ENCODE peak calls at places on chromosomes 7 and 10, in six cellular contexts. X is HepG2, O is GM23338, F is Panc1, Y is HCT116, U is GM12878. C is an unnamed sample.

GRCh38 chr7:154892459-154892858 is 110.5 kb downstream of the PAXIP1 start:
- ATAC-seq in X (no peak), O (peak), F (no peak), Y (no peak), U (no peak), C (no peak)

GRCh38 chr7:122166708-122167107 is 22.7 kb upstream of the AASS start:
- ATAC-seq in X (no peak), O (no peak), F (no peak), Y (no peak), U (no peak), C (no peak)

GRCh38 chr7:139745330-139746143 is 32.3 kb downstream of the HIPK2 start:
- ATAC-seq in X (peak), O (peak), F (peak), Y (no peak), U (no peak), C (no peak)

GRCh38 chr10:22657028-22657427 is 57.4 kb downstream of the PIP4K2A start:
- ATAC-seq in X (no peak), O (no peak), F (no peak), Y (no peak), U (no peak), C (no peak)

GRCh38 chr10:62441953-62442352 is 67.8 kb downstream of the ZNF365 start:
- ATAC-seq in X (no peak), O (no peak), F (no peak), Y (no peak), U (no peak), C (no peak)

GRCh38 chr7:67771840-67772605 is 775.4 kb downstream of the TYW1 start:
- ATAC-seq in X (peak), O (no peak), F (no peak), Y (no peak), U (no peak), C (no peak)

GRCh38 chr7:41652265-41652664 is 50.6 kb downstream of the INHBA start:
- ATAC-seq in X (no peak), O (no peak), F (no peak), Y (no peak), U (no peak), C (peak)

GRCh38 chr7:70238171-70238575 is 639.9 kb downstream of the AUTS2 start:
- ATAC-seq in X (no peak), O (no peak), F (no peak), Y (no peak), U (peak), C (no peak)

GRCh38 chr7:100503350-100503735 is 19.6 kb downstream of the NYAP1 start:
- ATAC-seq in X (peak), O (no peak), F (peak), Y (peak), U (no peak), C (no peak)

GRCh38 chr10:90983940-90984549 is 63.2 kb upstream of the ANKRD1 start:
- ATAC-seq in X (no peak), O (peak), F (no peak), Y (no peak), U (peak), C (no peak)

GRCh38 chr7:82435769-82436168 is 7.8 kb downstream of the CACNA2D1 start:
- ATAC-seq in X (no peak), O (no peak), F (no peak), Y (no peak), U (peak), C (no peak)

GRCh38 chr7:25012254-25012653 is 32.3 kb upstream of the OSBPL3 start:
- ATAC-seq in X (no peak), O (no peak), F (no peak), Y (no peak), U (no peak), C (no peak)

GRCh38 chr7:100176096-100176835 is 915 bp downstream of the GPC2 start:
- ATAC-seq in X (no peak), O (no peak), F (no peak), Y (no peak), U (no peak), C (no peak)

GRCh38 chr7:92740713-92741126 is 95.7 kb downstream of the CDK6 start:
- ATAC-seq in X (peak), O (peak), F (peak), Y (peak), U (no peak), C (no peak)

GRCh38 chr10:43904831-43905230 is 256.1 kb upstream of the ZNF32 start:
- ATAC-seq in X (no peak), O (no peak), F (no peak), Y (no peak), U (no peak), C (no peak)

DNA sequence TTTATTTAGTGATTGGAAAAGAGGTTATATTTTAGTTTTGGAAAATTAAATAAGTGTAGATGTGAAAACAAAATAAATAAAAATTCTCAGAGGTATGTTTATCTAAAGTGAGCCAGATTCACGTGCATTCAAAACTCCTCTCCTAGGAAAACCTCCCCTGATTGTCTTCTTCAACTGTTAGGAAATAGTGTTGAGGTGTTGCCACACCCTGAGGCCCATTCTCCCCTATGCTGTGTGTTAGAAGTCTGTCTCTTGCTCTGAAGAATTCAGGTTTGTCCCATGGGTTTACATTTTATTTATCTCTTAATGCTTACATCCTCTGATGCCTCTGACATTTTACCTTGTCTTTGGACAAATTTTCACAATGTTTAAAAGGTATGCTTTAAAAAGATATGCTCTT is 40.3 kb downstream of the PTPRE start:
- ATAC-seq in X (no peak), O (no peak), F (no peak), Y (no peak), U (no peak), C (no peak)
- H3K27ac ChIP-seq in X (no peak), O (no peak), F (no peak), Y (no peak), U (no peak), C (no peak)

GRCh38 chr7:22128528-22128920 is 182.8 kb upstream of the CDCA7L start:
- ATAC-seq in X (no peak), O (no peak), F (no peak), Y (no peak), U (no peak), C (no peak)
- TF ChIP-seq POLR2AphosphoS5 in X (no peak), O (no peak), F (no peak), Y (no peak), U (no peak), C (no peak)

GRCh38 chr10:34759161-34759836 is 55.8 kb downstream of the PARD3 start:
- ATAC-seq in X (no peak), O (no peak), F (no peak), Y (no peak), U (no peak), C (no peak)

GRCh38 chr10:34759837-34760215 is 55.3 kb downstream of the PARD3 start:
- ATAC-seq in X (no peak), O (no peak), F (no peak), Y (no peak), U (no peak), C (no peak)

GRCh38 chr10:34757933-34758332 is 57.2 kb downstream of the PARD3 start:
- ATAC-seq in X (no peak), O (no peak), F (no peak), Y (no peak), U (no peak), C (no peak)

GRCh38 chr10:34756584-34756983 is 58.5 kb downstream of the PARD3 start:
- ATAC-seq in X (no peak), O (no peak), F (no peak), Y (no peak), U (no peak), C (no peak)

DNA sequence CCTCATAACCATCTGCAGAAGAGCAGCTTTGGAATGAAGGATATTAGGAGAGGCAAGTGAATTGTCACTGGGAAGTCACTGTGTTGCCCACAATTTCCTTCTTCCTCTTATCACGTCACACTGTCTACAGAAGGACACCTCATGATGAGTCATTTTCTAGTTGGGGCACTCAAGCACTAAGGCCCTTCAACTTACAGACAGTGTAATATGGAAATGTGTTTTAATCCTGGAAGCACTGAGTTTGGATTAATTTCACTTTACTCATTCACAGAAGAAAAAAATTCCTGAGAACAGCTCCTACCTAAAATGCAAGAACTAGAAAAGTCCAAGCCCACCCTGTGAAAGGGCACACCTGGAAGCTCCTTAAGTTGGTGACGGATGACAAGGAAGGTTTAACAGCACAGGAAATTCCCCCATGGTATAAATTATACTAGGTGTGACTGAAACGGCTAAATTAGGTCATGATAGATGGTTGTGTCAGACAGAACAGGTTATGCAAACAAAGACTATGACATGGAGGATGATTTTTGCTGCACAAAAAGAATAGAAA is 56.6 kb downstream of the PARD3 start:
- ATAC-seq in X (no peak), O (no peak), F (peak), Y (peak), U (peak), C (no peak)
- H3K27ac ChIP-seq in X (no peak), O (no peak), F (peak), Y (peak), U (no peak), C (peak)

GRCh38 chr10:42876476-42876875 is 93.9 kb downstream of the BMS1 start:
- ATAC-seq in X (no peak), O (no peak), F (no peak), Y (no peak), U (no peak), C (no peak)

GRCh38 chr10:42877496-42878030 is 95.0 kb downstream of the BMS1 start:
- ATAC-seq in X (no peak), O (no peak), F (peak), Y (no peak), U (no peak), C (no peak)

GRCh38 chr10:42878134-42878820 is 95.7 kb downstream of the BMS1 start:
- ATAC-seq in X (no peak), O (no peak), F (no peak), Y (no peak), U (no peak), C (no peak)

GRCh38 chr10:42875792-42876191 is 93.2 kb downstream of the BMS1 start:
- ATAC-seq in X (no peak), O (no peak), F (no peak), Y (no peak), U (no peak), C (no peak)

GRCh38 chr10:42876945-42877344 is 94.3 kb downstream of the BMS1 start:
- ATAC-seq in X (no peak), O (no peak), F (no peak), Y (no peak), U (no peak), C (no peak)
- TF ChIP-seq POLR2AphosphoS5 in X (no peak), O (no peak), F (no peak), Y (no peak), U (no peak), C (no peak)

DNA sequence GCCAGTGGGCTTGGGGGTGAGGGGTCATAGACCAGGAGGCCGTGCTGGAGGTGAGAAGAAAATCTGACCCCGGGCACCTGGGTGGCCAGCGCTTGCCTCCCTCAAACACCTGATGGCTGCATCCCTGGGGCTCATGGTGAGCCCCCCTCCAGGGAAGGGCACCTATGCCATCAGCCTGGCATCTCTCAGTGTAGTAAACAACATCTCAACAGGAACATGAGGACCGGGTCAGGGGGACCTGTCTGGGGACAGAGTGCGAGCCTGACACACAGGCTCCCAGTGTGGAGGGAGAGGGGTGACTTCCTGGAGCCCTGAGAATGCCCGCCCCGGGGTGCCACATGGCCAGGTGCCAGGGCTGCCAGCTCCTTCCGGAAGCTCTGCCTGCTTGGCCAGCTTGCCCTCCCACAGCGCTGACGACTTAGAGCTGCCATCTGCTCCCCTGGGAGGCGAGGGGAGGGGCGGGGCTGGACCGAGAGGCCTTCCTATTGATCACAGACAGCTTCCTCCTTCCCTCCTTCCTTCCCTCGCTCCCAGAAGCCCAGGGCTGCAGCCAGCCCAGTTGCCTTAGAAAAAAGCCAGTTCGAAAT is 12.3 kb downstream of the STX1A start:
- ATAC-seq in X (no peak), O (no peak), F (peak), Y (peak), U (peak), C (peak)
- H3K27ac ChIP-seq in X (no peak), O (no peak), F (peak), Y (peak), U (no peak), C (no peak)

GRCh38 chr7:26949319-26949718 is 84.9 kb upstream of the SKAP2 start:
- ATAC-seq in X (peak), O (peak), F (no peak), Y (no peak), U (no peak), C (no peak)

GRCh38 chr7:26955516-26955915 is 91.1 kb upstream of the SKAP2 start:
- ATAC-seq in X (no peak), O (no peak), F (no peak), Y (no peak), U (no peak), C (no peak)

GRCh38 chr7:26954929-26955328 is 90.5 kb upstream of the SKAP2 start:
- ATAC-seq in X (no peak), O (no peak), F (no peak), Y (no peak), U (no peak), C (no peak)

GRCh38 chr7:26948617-26949118 is 84.3 kb upstream of the SKAP2 start:
- ATAC-seq in X (peak), O (peak), F (no peak), Y (no peak), U (no peak), C (no peak)

GRCh38 chr7:26950854-26951253 is 86.5 kb upstream of the SKAP2 start:
- ATAC-seq in X (no peak), O (no peak), F (no peak), Y (no peak), U (no peak), C (no peak)
- TF ChIP-seq POLR2AphosphoS5 in X (no peak), O (no peak), F (no peak), Y (no peak), U (no peak), C (no peak)

GRCh38 chr10:96700477-96701099 is 19.7 kb downstream of the PIK3AP1 start:
- ATAC-seq in X (no peak), O (no peak), F (peak), Y (no peak), U (peak), C (no peak)
- H3K27ac ChIP-seq in X (no peak), O (no peak), F (no peak), Y (no peak), U (peak), C (no peak)

GRCh38 chr10:14377591-14377990 is 46.9 kb upstream of the FRMD4A start:
- ATAC-seq in X (no peak), O (no peak), F (no peak), Y (no peak), U (no peak), C (no peak)

GRCh38 chr10:14369881-14370280 is 39.2 kb upstream of the FRMD4A start:
- ATAC-seq in X (no peak), O (no peak), F (no peak), Y (no peak), U (no peak), C (no peak)

GRCh38 chr10:14374745-14375445 is 44.2 kb upstream of the FRMD4A start:
- ATAC-seq in X (no peak), O (no peak), F (no peak), Y (no peak), U (no peak), C (no peak)

GRCh38 chr10:14371616-14372015 is 40.9 kb upstream of the FRMD4A start:
- ATAC-seq in X (no peak), O (no peak), F (no peak), Y (no peak), U (no peak), C (no peak)

DNA sequence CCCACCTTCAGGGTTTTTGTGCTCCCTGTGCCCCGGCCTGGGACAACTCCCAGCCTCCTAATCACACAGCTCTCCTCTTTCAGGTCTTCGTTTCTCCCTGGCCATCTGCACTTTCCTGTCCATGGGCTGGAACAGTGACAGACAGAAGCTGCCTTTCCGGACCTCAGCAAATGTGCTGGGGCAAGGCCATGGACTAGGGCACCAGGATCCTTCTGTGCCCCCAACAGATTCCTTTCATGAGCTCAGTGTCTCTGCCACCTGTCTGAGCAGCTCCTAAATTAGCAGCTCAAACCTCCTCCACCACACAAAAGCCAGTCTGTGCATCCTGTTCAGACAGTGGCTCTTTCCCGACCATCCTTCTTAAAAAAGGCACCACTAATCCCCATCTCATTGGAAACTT is 41.9 kb upstream of the FRMD4A start:
- ATAC-seq in X (no peak), O (no peak), F (no peak), Y (no peak), U (no peak), C (no peak)
- TF ChIP-seq POLR2AphosphoS5 in X (no peak), O (no peak), F (no peak), Y (no peak), U (no peak), C (no peak)

GRCh38 chr7:35596061-35596460 is 98.9 kb downstream of the HERPUD2 start:
- ATAC-seq in X (no peak), O (no peak), F (no peak), Y (peak), U (no peak), C (no peak)
- H3K27ac ChIP-seq in X (no peak), O (no peak), F (no peak), Y (no peak), U (no peak), C (no peak)

GRCh38 chr7:98091061-98091460 is 15.6 kb upstream of the LMTK2 start:
- ATAC-seq in X (no peak), O (no peak), F (no peak), Y (no peak), U (no peak), C (no peak)

GRCh38 chr7:98084631-98085030 is 22.0 kb upstream of the LMTK2 start:
- ATAC-seq in X (no peak), O (no peak), F (no peak), Y (no peak), U (no peak), C (no peak)

GRCh38 chr7:98090116-98090515 is 16.5 kb upstream of the LMTK2 start:
- ATAC-seq in X (no peak), O (no peak), F (no peak), Y (no peak), U (no peak), C (no peak)

GRCh38 chr7:98085674-98086073 is 21.0 kb upstream of the LMTK2 start:
- ATAC-seq in X (peak), O (no peak), F (no peak), Y (no peak), U (no peak), C (no peak)

GRCh38 chr7:98086231-98086855 is 20.3 kb upstream of the LMTK2 start:
- ATAC-seq in X (peak), O (no peak), F (peak), Y (peak), U (no peak), C (no peak)
- TF ChIP-seq POLR2AphosphoS5 in X (no peak), O (no peak), F (no peak), Y (no peak), U (no peak), C (no peak)

C was measured in gastroesophageal sphincter.